ENCODE peak calls at places on chromosomes 11 and 22, in ten cellular contexts. G is astrocyte of the spinal cord; X is CD8-positive, alpha-beta T cell; J is neuronal stem cell; L is H1; S is brain microvascular endothelial cell; E is OCI-LY7; D is mucosa of descending colon; W is dorsolateral prefrontal cortex; M is fibroblast of lung. C is an unnamed sample.

GRCh38 chr11:72814139-72814830 is at the start of gene ATG16L2:
- DNase-seq in G (peak; percentile 92), X (peak; percentile 96), J (peak; percentile 90), L (peak; percentile 93), S (peak; percentile 65), E (peak; percentile 91), D (peak; percentile 93), W (peak; percentile 93), M (peak; percentile 82), C (peak; percentile 78)

GRCh38 chr11:86360775-86361395 is 13.8 kb upstream of the CCDC81 start:
- DNase-seq in G (peak; percentile 67), X (no peak), J (no peak), L (no peak), S (peak; percentile 6), E (no peak), D (no peak), W (no peak), M (peak; percentile 73), C (peak; percentile 79)

GRCh38 chr22:23749747-23750373 is 1.1 kb downstream of the ZNF70 start:
- DNase-seq in G (no peak), X (no peak), J (no peak), L (no peak), S (no peak), E (no peak), D (no peak), W (no peak), M (no peak), C (peak; percentile 91)

GRCh38 chr22:49764151-49764581 is 63.5 kb downstream of the BRD1 start:
- DNase-seq in G (no peak), X (peak; percentile 34), J (no peak), L (peak; percentile 47), S (no peak), E (no peak), D (peak; percentile 29), W (peak; percentile 30), M (no peak), C (no peak)

GRCh38 chr11:105046898-105047579 is 1.9 kb upstream of the CARD16 start:
- DNase-seq in G (peak; percentile 98), X (no peak), J (no peak), L (no peak), S (peak; percentile 94), E (no peak), D (no peak), W (no peak), M (peak; percentile 100), C (peak; percentile 98)

GRCh38 chr11:97202613-97203292 is 812.9 kb downstream of the JRKL start:
- DNase-seq in G (no peak), X (no peak), J (no peak), L (peak; percentile 55), S (no peak), E (no peak), D (no peak), W (no peak), M (no peak), C (no peak)

GRCh38 chr11:1514349-1515061 is 27.9 kb upstream of the MOB2 start:
- DNase-seq in G (no peak), X (no peak), J (no peak), L (no peak), S (no peak), E (no peak), D (peak; percentile 31), W (peak; percentile 72), M (no peak), C (no peak)

GRCh38 chr22:37462983-37463382 is 23.2 kb downstream of the MFNG start:
- DNase-seq in G (peak; percentile 40), X (peak; percentile 46), J (peak; percentile 57), L (peak; percentile 81), S (no peak), E (no peak), D (no peak), W (no peak), M (peak; percentile 42), C (peak; percentile 57)

GRCh38 chr11:66933508-66933907 is 24.7 kb downstream of the PC start:
- DNase-seq in G (no peak), X (no peak), J (no peak), L (no peak), S (no peak), E (no peak), D (no peak), W (no peak), M (peak; percentile 63), C (peak; percentile 71)

GRCh38 chr11:8338138-8338537 is 74.5 kb upstream of the LMO1 start:
- DNase-seq in G (peak; percentile 19), X (no peak), J (no peak), L (peak; percentile 92), S (peak; percentile 52), E (peak; percentile 21), D (no peak), W (peak; percentile 66), M (peak; percentile 19), C (peak; percentile 11)

GRCh38 chr22:35677460-35678187 is 29.4 kb downstream of the APOL6 start:
- DNase-seq in G (no peak), X (no peak), J (no peak), L (no peak), S (no peak), E (no peak), D (no peak), W (no peak), M (no peak), C (no peak)

GRCh38 chr11:62593434-62594044 is 2.2 kb upstream of the TUT1 start:
- DNase-seq in G (peak; percentile 65), X (peak; percentile 83), J (peak; percentile 70), L (peak; percentile 88), S (peak; percentile 70), E (peak; percentile 73), D (peak; percentile 85), W (peak; percentile 72), M (peak; percentile 78), C (peak; percentile 76)

GRCh38 chr11:46896719-46897406 is 21.5 kb downstream of the LRP4 start:
- DNase-seq in G (peak; percentile 33), X (no peak), J (no peak), L (no peak), S (peak; percentile 31), E (peak; percentile 63), D (no peak), W (no peak), M (peak; percentile 40), C (no peak)

GRCh38 chr11:107549253-107549953 is 16.1 kb downstream of the ALKBH8 start:
- DNase-seq in G (peak; percentile 54), X (no peak), J (no peak), L (no peak), S (peak; percentile 25), E (peak; percentile 61), D (no peak), W (no peak), M (peak; percentile 60), C (peak; percentile 71)

GRCh38 chr22:29715240-29715639 is 4.6 kb upstream of the CABP7 start:
- DNase-seq in G (no peak), X (no peak), J (no peak), L (no peak), S (no peak), E (no peak), D (no peak), W (no peak), M (no peak), C (no peak)

GRCh38 chr22:50498322-50498861 is 9.1 kb downstream of the LMF2 start:
- DNase-seq in G (peak; percentile 56), X (peak; percentile 83), J (peak; percentile 59), L (peak; percentile 87), S (peak; percentile 48), E (peak; percentile 80), D (peak; percentile 57), W (peak; percentile 69), M (peak; percentile 62), C (peak; percentile 58)

GRCh38 chr11:110837535-110838127 is 125.4 kb upstream of the ARHGAP20 start:
- DNase-seq in G (no peak), X (no peak), J (no peak), L (no peak), S (no peak), E (no peak), D (no peak), W (no peak), M (no peak), C (no peak)

GRCh38 chr11:47969401-47969800 is 11.0 kb upstream of the PTPRJ start:
- DNase-seq in G (no peak), X (no peak), J (no peak), L (no peak), S (no peak), E (no peak), D (no peak), W (no peak), M (no peak), C (no peak)
- H3K4me3 ChIP-seq in G (no peak overlapping the region), X (no peak overlapping the region), J (no peak overlapping the region), L (no peak overlapping the region), S (no peak overlapping the region), E (no peak overlapping the region), D (no peak overlapping the region), W (no peak overlapping the region), M (no peak overlapping the region), C (no peak overlapping the region)

GRCh38 chr11:75563501-75563977 is 1.5 kb downstream of the SERPINH1 start:
- DNase-seq in G (no peak), X (no peak), J (no peak), L (no peak), S (no peak), E (no peak), D (no peak), W (no peak), M (no peak), C (no peak)
- H3K4me3 ChIP-seq in G (peak overlapping the region; percentile 94), X (peak overlapping the region; percentile 91), J (peak overlapping the region; percentile 74), L (peak overlapping the region; percentile 62), S (peak overlapping the region; percentile 94), E (no peak overlapping the region), D (peak overlapping the region; percentile 82), W (peak overlapping the region; percentile 71), M (peak overlapping the region; percentile 99), C (peak overlapping the region; percentile 100)

GRCh38 chr11:35141034-35141433 is 2.1 kb downstream of the CD44 start:
- DNase-seq in G (no peak), X (no peak), J (no peak), L (no peak), S (no peak), E (no peak), D (no peak), W (no peak), M (no peak), C (no peak)

GRCh38 chr11:35144103-35144741 is 5.3 kb downstream of the CD44 start:
- DNase-seq in G (peak; percentile 81), X (peak; percentile 74), J (no peak), L (no peak), S (peak; percentile 53), E (peak; percentile 81), D (peak; percentile 65), W (no peak), M (peak; percentile 73), C (peak; percentile 81)

GRCh38 chr11:35141538-35141937 is 2.6 kb downstream of the CD44 start:
- DNase-seq in G (no peak), X (peak; percentile 64), J (no peak), L (no peak), S (no peak), E (no peak), D (peak; percentile 83), W (no peak), M (no peak), C (no peak)

GRCh38 chr11:35143509-35144102 is 4.6 kb downstream of the CD44 start:
- DNase-seq in G (no peak), X (no peak), J (no peak), L (no peak), S (no peak), E (no peak), D (no peak), W (no peak), M (no peak), C (no peak)

GRCh38 chr11:35142481-35143207 is 3.7 kb downstream of the CD44 start:
- DNase-seq in G (no peak), X (no peak), J (no peak), L (no peak), S (peak; percentile 49), E (peak; percentile 43), D (no peak), W (no peak), M (peak; percentile 44), C (peak; percentile 68)
- H3K4me3 ChIP-seq in G (peak overlapping the region; percentile 98), X (peak overlapping the region; percentile 46), J (no peak overlapping the region), L (no peak overlapping the region), S (peak overlapping the region; percentile 10), E (no peak overlapping the region), D (no peak overlapping the region), W (no peak overlapping the region), M (peak overlapping the region; percentile 99), C (peak overlapping the region; percentile 56)

GRCh38 chr11:135061166-135061565 is 649.1 kb upstream of the B3GAT1 start:
- DNase-seq in G (no peak), X (no peak), J (no peak), L (no peak), S (no peak), E (no peak), D (no peak), W (no peak), M (no peak), C (no peak)
- H3K4me3 ChIP-seq in G (no peak overlapping the region), X (no peak overlapping the region), J (no peak overlapping the region), L (no peak overlapping the region), S (no peak overlapping the region), E (no peak overlapping the region), D (no peak overlapping the region), W (no peak overlapping the region), M (no peak overlapping the region), C (no peak overlapping the region)

C was measured in fibroblast of the aortic adventitia.